ENCODE peak calls at places on chromosome 17, in seven cellular contexts. C is fibroblast of the aortic adventitia, W is cardiac muscle cell, F is MCF 10A, P is GM20000, E is NB4, Q is D721Med. V is an unnamed sample.

GRCh38 chr17:10612957-10613744 is 44.0 kb downstream of the MYH3 start:
- DNase-seq in F (no peak), W (no peak), P (no peak), Q (no peak), C (peak), E (no peak), V (no peak)

GRCh38 chr17:34637548-34638525 is 58.5 kb downstream of the TMEM132E start:
- DNase-seq in F (no peak), C (peak), E (peak), W (peak), P (peak), Q (no peak), V (peak)

GRCh38 chr17:18217412-18218015 is 7.9 kb upstream of the LLGL1 start:
- DNase-seq in W (peak), F (peak), C (peak), P (peak), Q (peak), E (peak), V (peak)

GRCh38 chr17:36463916-36464764 is 22.3 kb upstream of the ZNHIT3 start:
- DNase-seq in C (peak), E (peak), F (peak), W (peak), P (peak), Q (no peak), V (peak)

GRCh38 chr17:48163809-48164208 is 56.2 kb downstream of the SNX11 start:
- DNase-seq in C (no peak), E (no peak), W (no peak), Q (no peak), P (no peak), F (no peak), V (no peak)

GRCh38 chr17:64115871-64116534 is 13.9 kb downstream of the ERN1 start:
- DNase-seq in F (peak), W (no peak), Q (no peak), E (peak), P (no peak), C (peak), V (peak)

GRCh38 chr17:18319604-18320256 is 4.6 kb downstream of the SMCR8 start:
- DNase-seq in Q (no peak), E (peak), P (no peak), W (peak), F (peak), C (peak), V (no peak)

GRCh38 chr17:32596666-32597065 is 109.9 kb downstream of the CDK5R1 start:
- DNase-seq in F (no peak), Q (peak), E (peak), W (no peak), P (peak), C (no peak), V (no peak)

GRCh38 chr17:17140590-17140980 is 65.5 kb downstream of the PLD6 start:
- DNase-seq in E (no peak), W (no peak), Q (no peak), F (peak), P (no peak), C (peak), V (no peak)

GRCh38 chr17:48153711-48154642 is 46.4 kb downstream of the SNX11 start:
- DNase-seq in W (peak), E (peak), P (peak), Q (no peak), C (peak), F (peak), V (peak)

GRCh38 chr17:28883967-28884702 is 13.4 kb downstream of the FLOT2 start:
- DNase-seq in Q (no peak), F (no peak), E (no peak), C (no peak), P (no peak), W (no peak), V (no peak)

GRCh38 chr17:58360664-58361063 is 8.7 kb upstream of the SUPT4H1 start:
- DNase-seq in P (no peak), Q (no peak), W (no peak), E (no peak), C (no peak), F (no peak), V (no peak)

GRCh38 chr17:45906237-45906636 is 11.9 kb downstream of the MAPT start:
- DNase-seq in F (no peak), P (no peak), C (no peak), E (no peak), W (no peak), Q (no peak), V (no peak)

GRCh38 chr17:40819528-40820125 is 2.8 kb downstream of the KRT10 start:
- DNase-seq in C (peak), Q (no peak), F (peak), W (no peak), E (peak), P (peak), V (no peak)

GRCh38 chr17:78915872-78916632 is 9.1 kb downstream of the TIMP2 start:
- DNase-seq in E (peak), W (no peak), P (no peak), C (peak), F (peak), Q (no peak), V (peak)

DNA sequence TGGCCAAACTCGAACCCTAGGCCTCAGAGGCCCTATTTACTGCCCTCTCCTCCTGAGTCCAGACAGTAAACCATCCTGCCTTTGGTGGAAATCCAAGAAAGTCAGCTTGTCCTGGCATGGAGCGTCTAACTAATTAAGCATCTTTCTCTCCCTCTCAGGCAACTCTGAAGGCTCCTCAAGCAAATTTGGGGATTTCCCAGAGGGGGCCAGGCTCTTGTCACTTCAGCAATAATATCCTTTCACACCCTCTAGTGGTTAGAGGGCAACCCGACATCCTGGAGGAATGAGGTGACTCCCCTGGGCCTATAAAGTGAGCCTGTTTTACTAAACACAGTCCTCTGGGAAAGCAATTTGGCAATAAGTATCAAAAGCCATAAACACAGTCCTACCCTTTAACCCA is 60.4 kb downstream of the NOG start:
- DNase-seq in Q (no peak), W (peak), E (peak), P (peak), C (peak), F (peak), V (no peak)
- TF ChIP-seq CTCF in Q (peak), W (peak), E (peak), P (no peak), C (no peak), F (peak), V (peak)

DNA sequence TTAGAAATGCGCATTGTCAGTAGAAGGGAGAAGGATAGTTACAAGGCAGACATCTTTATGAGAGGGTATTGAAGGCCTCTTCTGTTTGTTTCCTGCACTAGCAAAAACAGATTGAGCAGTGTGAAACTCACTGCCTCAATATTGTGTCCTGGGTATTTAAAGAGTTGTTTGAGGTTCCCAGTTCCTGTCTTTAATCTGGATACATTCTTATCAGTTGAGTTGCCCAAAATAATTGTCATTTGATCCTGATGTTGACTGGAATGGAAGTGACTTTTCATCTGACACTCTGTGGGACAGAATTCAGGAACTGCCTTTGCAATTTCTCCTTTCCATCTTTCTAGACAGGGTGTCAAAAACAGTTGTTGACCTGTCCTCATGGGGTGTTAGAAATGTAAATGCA is 1.7 kb downstream of the ATP6V0A1 start:
- DNase-seq in P (no peak), C (no peak), W (no peak), Q (no peak), F (no peak), E (no peak), V (no peak)
- TF ChIP-seq CTCF in P (no peak), C (no peak), W (no peak), Q (no peak), F (no peak), E (no peak), V (no peak)

GRCh38 chr17:2860045-2860444 is 63.8 kb downstream of the RAP1GAP2 start:
- DNase-seq in W (no peak), C (no peak), E (no peak), P (no peak), F (no peak), Q (peak), V (no peak)
- TF ChIP-seq CTCF in W (no peak), C (no peak), E (no peak), P (no peak), F (no peak), Q (no peak), V (no peak)

DNA sequence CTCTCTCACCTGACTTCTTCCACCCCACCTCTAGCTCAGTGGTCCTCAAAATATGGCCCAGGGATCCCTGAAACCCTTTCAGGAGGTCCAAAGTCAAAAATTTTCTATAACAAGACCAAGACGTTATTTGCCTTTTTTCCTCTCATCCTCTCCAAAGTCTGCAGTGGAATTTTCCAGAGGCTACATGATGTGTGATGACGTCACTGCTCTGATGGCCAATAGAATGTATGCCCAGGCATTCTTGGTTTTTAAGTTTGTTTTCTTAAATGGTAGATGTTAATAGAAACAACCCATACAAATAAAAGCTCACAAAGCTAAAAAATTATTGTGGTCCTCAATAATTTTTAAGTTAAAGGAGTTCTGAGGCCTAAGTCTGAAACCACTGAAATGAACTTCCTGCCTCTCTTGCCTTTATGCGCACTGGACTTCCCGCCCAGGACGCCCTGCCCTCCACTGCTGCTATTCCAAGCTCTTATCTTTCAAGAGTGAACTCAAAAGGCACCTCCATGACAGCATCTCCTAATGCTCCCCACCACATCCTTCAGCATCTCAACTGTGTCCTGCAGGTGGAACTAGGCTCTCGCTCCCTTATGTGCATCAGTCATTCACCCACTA is 13.5 kb downstream of the UBE2O start:
- DNase-seq in C (no peak), E (no peak), F (no peak), W (no peak), P (no peak), Q (no peak), V (no peak)
- TF ChIP-seq CTCF in C (no peak), E (no peak), F (no peak), W (no peak), P (no peak), Q (no peak), V (no peak)

DNA sequence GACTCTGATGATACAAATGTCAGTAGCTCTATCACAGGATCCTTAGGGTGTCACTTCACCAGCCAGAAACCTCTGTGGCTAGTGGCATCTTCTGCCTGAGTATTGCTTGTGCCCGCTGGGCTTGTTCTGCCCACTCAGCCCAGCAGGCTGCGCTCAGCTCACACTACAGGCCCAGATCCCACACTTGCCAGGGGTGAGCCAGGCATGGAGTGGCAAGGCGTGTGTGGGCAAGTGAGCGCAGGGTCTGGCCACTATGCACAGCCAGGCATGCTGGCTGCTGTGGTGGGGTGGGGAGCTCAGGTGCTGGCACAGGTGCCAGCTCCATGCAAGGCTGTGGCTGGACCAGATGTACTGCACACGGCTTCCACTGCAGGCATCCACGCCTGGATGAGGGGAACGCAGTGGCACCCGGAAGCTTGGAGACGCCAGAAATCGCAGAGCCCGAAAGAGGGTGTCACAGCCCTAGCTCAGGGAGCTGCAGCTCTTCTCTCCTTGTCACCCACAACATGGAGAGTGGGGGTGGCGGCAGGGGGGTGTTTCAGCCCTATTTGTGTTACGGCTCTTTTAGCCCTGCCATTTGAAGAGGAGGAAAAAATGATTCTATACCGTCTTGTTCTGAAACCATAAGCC is 10.2 kb downstream of the CFAP97D1 start:
- DNase-seq in W (no peak), Q (no peak), F (peak), E (no peak), P (no peak), C (no peak), V (no peak)
- TF ChIP-seq CTCF in W (peak), Q (peak), F (peak), E (no peak), P (no peak), C (peak), V (no peak)

DNA sequence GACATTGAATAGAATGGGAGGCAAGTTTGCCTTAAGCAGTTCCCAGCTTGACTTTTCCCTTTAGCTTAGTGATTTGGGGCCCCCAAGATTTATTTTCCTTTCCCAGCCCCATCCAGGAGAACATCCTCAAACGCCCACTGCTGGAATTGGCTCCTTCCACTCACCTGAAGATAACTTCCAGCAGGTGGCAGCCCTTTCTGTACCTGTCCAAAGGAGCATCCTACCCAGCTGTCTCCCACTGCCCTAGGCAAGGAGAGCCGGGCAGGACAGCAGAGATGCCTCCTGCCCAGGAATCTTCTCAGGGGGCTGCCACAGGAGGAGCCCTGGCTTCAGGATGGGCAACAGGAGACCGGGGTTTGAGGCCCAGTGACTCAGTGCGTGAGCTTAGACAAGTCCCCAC is 6.4 kb downstream of the CACNG5 start:
- DNase-seq in P (no peak), C (no peak), W (no peak), E (no peak), Q (no peak), F (peak), V (no peak)
- TF ChIP-seq CTCF in P (no peak), C (no peak), W (no peak), E (no peak), Q (no peak), F (no peak), V (no peak)

V was measured in body of pancreas.